ENCODE peak calls at places on chromosome 14, in seven cellular contexts. One of them, this sample, is unnamed.

GRCh38 chr14:68558096-68558495 is 234.8 kb downstream of the ZFP36L1 start:
- DNase-seq in GM12865: no peak
- DNase-seq in stromal cell of bone marrow: no peak
- DNase-seq in HCT116: no peak
- DNase-seq in T-helper 2 cell: no peak
- DNase-seq in A549: no peak
- DNase-seq in choroid plexus epithelial cell: no peak
- DNase-seq in this sample: no peak

GRCh38 chr14:71776463-71777359 is 155.5 kb upstream of the RGS6 start:
- DNase-seq in HCT116: no peak
- DNase-seq in A549: no peak
- DNase-seq in stromal cell of bone marrow: no peak
- DNase-seq in T-helper 2 cell: no peak
- DNase-seq in choroid plexus epithelial cell: peak
- DNase-seq in GM12865: peak
- DNase-seq in this sample: no peak

GRCh38 chr14:33114331-33114730 is 175.7 kb downstream of the NPAS3 start:
- DNase-seq in HCT116: no peak
- DNase-seq in stromal cell of bone marrow: no peak
- DNase-seq in T-helper 2 cell: no peak
- DNase-seq in A549: no peak
- DNase-seq in GM12865: no peak
- DNase-seq in choroid plexus epithelial cell: no peak
- DNase-seq in this sample: no peak

GRCh38 chr14:65179918-65180724 is 77.8 kb upstream of the MAX start:
- DNase-seq in choroid plexus epithelial cell: peak
- DNase-seq in T-helper 2 cell: peak
- DNase-seq in HCT116: peak
- DNase-seq in A549: peak
- DNase-seq in stromal cell of bone marrow: peak
- DNase-seq in GM12865: peak
- DNase-seq in this sample: peak

GRCh38 chr14:103715052-103716000 is at the start of the genes XRCC3 and ZFYVE21:
- DNase-seq in stromal cell of bone marrow: peak
- DNase-seq in T-helper 2 cell: peak
- DNase-seq in GM12865: peak
- DNase-seq in A549: peak
- DNase-seq in HCT116: peak
- DNase-seq in choroid plexus epithelial cell: peak
- DNase-seq in this sample: peak

GRCh38 chr14:71416392-71416791 is 509.1 kb downstream of the PCNX1 start:
- DNase-seq in stromal cell of bone marrow: no peak
- DNase-seq in GM12865: no peak
- DNase-seq in HCT116: no peak
- DNase-seq in choroid plexus epithelial cell: peak
- DNase-seq in T-helper 2 cell: no peak
- DNase-seq in A549: no peak
- DNase-seq in this sample: no peak

GRCh38 chr14:61866932-61867920 is 105.0 kb downstream of the SNAPC1 start:
- DNase-seq in HCT116: no peak
- DNase-seq in A549: peak
- DNase-seq in T-helper 2 cell: no peak
- DNase-seq in choroid plexus epithelial cell: peak
- DNase-seq in GM12865: peak
- DNase-seq in stromal cell of bone marrow: no peak
- DNase-seq in this sample: peak

GRCh38 chr14:20836668-20837338 is 34.2 kb upstream of the RNASE1 start:
- DNase-seq in A549: peak
- DNase-seq in T-helper 2 cell: no peak
- DNase-seq in HCT116: peak
- DNase-seq in choroid plexus epithelial cell: peak
- DNase-seq in stromal cell of bone marrow: peak
- DNase-seq in GM12865: no peak
- DNase-seq in this sample: no peak

GRCh38 chr14:99251721-99252120 is 20.3 kb downstream of the BCL11B start:
- DNase-seq in stromal cell of bone marrow: no peak
- DNase-seq in HCT116: no peak
- DNase-seq in A549: no peak
- DNase-seq in T-helper 2 cell: no peak
- DNase-seq in GM12865: no peak
- DNase-seq in choroid plexus epithelial cell: no peak
- DNase-seq in this sample: no peak

GRCh38 chr14:49051328-49052060 is 534.7 kb downstream of the RPS29 start:
- DNase-seq in T-helper 2 cell: no peak
- DNase-seq in GM12865: no peak
- DNase-seq in stromal cell of bone marrow: no peak
- DNase-seq in A549: no peak
- DNase-seq in choroid plexus epithelial cell: no peak
- DNase-seq in HCT116: no peak
- DNase-seq in this sample: no peak

GRCh38 chr14:101200008-101200649 is 296.6 kb upstream of the RTL1 start:
- DNase-seq in choroid plexus epithelial cell: no peak
- DNase-seq in stromal cell of bone marrow: no peak
- DNase-seq in GM12865: no peak
- DNase-seq in T-helper 2 cell: no peak
- DNase-seq in HCT116: no peak
- DNase-seq in A549: no peak
- DNase-seq in this sample: no peak

GRCh38 chr14:95293474-95293873 is 26.2 kb downstream of the CLMN start:
- DNase-seq in GM12865: no peak
- DNase-seq in HCT116: no peak
- DNase-seq in A549: no peak
- DNase-seq in T-helper 2 cell: no peak
- DNase-seq in stromal cell of bone marrow: no peak
- DNase-seq in choroid plexus epithelial cell: no peak
- DNase-seq in this sample: no peak

GRCh38 chr14:94770251-94770749 is 387 bp upstream of the GSC start:
- DNase-seq in stromal cell of bone marrow: peak
- DNase-seq in A549: no peak
- DNase-seq in T-helper 2 cell: no peak
- DNase-seq in HCT116: no peak
- DNase-seq in GM12865: no peak
- DNase-seq in choroid plexus epithelial cell: peak
- DNase-seq in this sample: no peak

GRCh38 chr14:59297070-59297766 is 108.8 kb downstream of the DAAM1 start:
- DNase-seq in stromal cell of bone marrow: no peak
- DNase-seq in choroid plexus epithelial cell: no peak
- DNase-seq in T-helper 2 cell: no peak
- DNase-seq in HCT116: no peak
- DNase-seq in A549: no peak
- DNase-seq in GM12865: no peak
- DNase-seq in this sample: no peak

GRCh38 chr14:64968651-64969050 is 3.5 kb downstream of the RAB15 start:
- DNase-seq in stromal cell of bone marrow: no peak
- DNase-seq in T-helper 2 cell: no peak
- DNase-seq in choroid plexus epithelial cell: peak
- DNase-seq in A549: no peak
- DNase-seq in HCT116: no peak
- DNase-seq in GM12865: no peak
- DNase-seq in this sample: no peak

GRCh38 chr14:42159138-42159537 is 552.5 kb downstream of the LRFN5 start:
- DNase-seq in choroid plexus epithelial cell: no peak
- DNase-seq in T-helper 2 cell: no peak
- DNase-seq in stromal cell of bone marrow: no peak
- DNase-seq in A549: no peak
- DNase-seq in GM12865: no peak
- DNase-seq in HCT116: no peak
- DNase-seq in this sample: no peak

GRCh38 chr14:64704145-64704742 is at the start of gene PLEKHG3:
- DNase-seq in HCT116: no peak
- DNase-seq in T-helper 2 cell: no peak
- DNase-seq in GM12865: no peak
- DNase-seq in stromal cell of bone marrow: no peak
- DNase-seq in choroid plexus epithelial cell: peak
- DNase-seq in A549: peak
- DNase-seq in this sample: no peak

GRCh38 chr14:75393794-75394193 is 34.0 kb upstream of the JDP2 start:
- DNase-seq in A549: no peak
- DNase-seq in T-helper 2 cell: no peak
- DNase-seq in choroid plexus epithelial cell: no peak
- DNase-seq in stromal cell of bone marrow: no peak
- DNase-seq in GM12865: no peak
- DNase-seq in HCT116: no peak
- DNase-seq in this sample: no peak

GRCh38 chr14:105439710-105440553 is 20.3 kb downstream of the MTA1 start:
- DNase-seq in A549: peak
- DNase-seq in choroid plexus epithelial cell: no peak
- DNase-seq in stromal cell of bone marrow: no peak
- DNase-seq in GM12865: no peak
- DNase-seq in HCT116: no peak
- DNase-seq in T-helper 2 cell: no peak
- DNase-seq in this sample: no peak

GRCh38 chr14:104316723-104317499 is 178.5 kb downstream of the KIF26A start:
- DNase-seq in GM12865: no peak
- DNase-seq in A549: no peak
- DNase-seq in choroid plexus epithelial cell: no peak
- DNase-seq in T-helper 2 cell: no peak
- DNase-seq in stromal cell of bone marrow: no peak
- DNase-seq in HCT116: no peak
- DNase-seq in this sample: no peak

GRCh38 chr14:92266216-92266615 is 56.7 kb upstream of the SLC24A4 start:
- DNase-seq in choroid plexus epithelial cell: no peak
- DNase-seq in T-helper 2 cell: no peak
- DNase-seq in A549: no peak
- DNase-seq in GM12865: no peak
- DNase-seq in stromal cell of bone marrow: no peak
- DNase-seq in HCT116: no peak
- DNase-seq in this sample: no peak

GRCh38 chr14:30988509-30988908 is 36.9 kb upstream of the AP4S1 start:
- DNase-seq in HCT116: no peak
- DNase-seq in GM12865: no peak
- DNase-seq in A549: no peak
- DNase-seq in T-helper 2 cell: no peak
- DNase-seq in choroid plexus epithelial cell: peak
- DNase-seq in stromal cell of bone marrow: no peak
- DNase-seq in this sample: no peak

GRCh38 chr14:90645842-90646443 is 170.3 kb downstream of the TTC7B start:
- DNase-seq in HCT116: peak
- DNase-seq in stromal cell of bone marrow: no peak
- DNase-seq in GM12865: no peak
- DNase-seq in A549: peak
- DNase-seq in T-helper 2 cell: no peak
- DNase-seq in choroid plexus epithelial cell: peak
- DNase-seq in this sample: no peak

GRCh38 chr14:74915826-74916225 is 7.2 kb downstream of the RPS6KL1 start:
- DNase-seq in choroid plexus epithelial cell: no peak
- DNase-seq in stromal cell of bone marrow: no peak
- DNase-seq in HCT116: no peak
- DNase-seq in T-helper 2 cell: no peak
- DNase-seq in GM12865: no peak
- DNase-seq in A549: no peak
- DNase-seq in this sample: no peak

GRCh38 chr14:61596985-61597384 is 98.3 kb upstream of the HIF1A start:
- DNase-seq in choroid plexus epithelial cell: peak
- DNase-seq in A549: no peak
- DNase-seq in HCT116: no peak
- DNase-seq in stromal cell of bone marrow: no peak
- DNase-seq in T-helper 2 cell: no peak
- DNase-seq in GM12865: no peak
- DNase-seq in this sample: no peak

GRCh38 chr14:20219033-20219432 is 4.5 kb upstream of the OR11H6 start:
- DNase-seq in HCT116: no peak
- DNase-seq in T-helper 2 cell: no peak
- DNase-seq in GM12865: no peak
- DNase-seq in choroid plexus epithelial cell: no peak
- DNase-seq in stromal cell of bone marrow: peak
- DNase-seq in A549: peak
- DNase-seq in this sample: no peak

GRCh38 chr14:33118653-33119052 is 180.0 kb downstream of the NPAS3 start:
- DNase-seq in HCT116: no peak
- DNase-seq in GM12865: no peak
- DNase-seq in T-helper 2 cell: no peak
- DNase-seq in A549: no peak
- DNase-seq in choroid plexus epithelial cell: no peak
- DNase-seq in stromal cell of bone marrow: no peak
- DNase-seq in this sample: no peak

This sample was measured in GM10248.